ENCODE peak calls at places on chromosomes 1 and 21, in five cellular contexts. U is lung microvascular endothelial cell; S is activated CD4-positive, alpha-beta T cell treated with anti-CD3 and anti-CD28 coated beads for 48 hours; T is fibroblast of mammary gland; D is NCI-H1417. I is an unnamed sample.

GRCh38 chr21:44054710-44055109 is 42.6 kb downstream of the TRAPPC10 start:
- DNase-seq in U (no peak), S (no peak), T (peak; percentile 62), D (no peak), I (no peak)

GRCh38 chr1:200206340-200206739 is 178.8 kb downstream of the NR5A2 start:
- DNase-seq in U (no peak), S (no peak), T (peak; percentile 81), D (no peak), I (no peak)

GRCh38 chr1:198031086-198031485 is 113.9 kb downstream of the LHX9 start:
- DNase-seq in U (no peak), S (no peak), T (no peak), D (no peak), I (no peak)

GRCh38 chr1:67664048-67664447 is 21.0 kb upstream of the GADD45A start:
- DNase-seq in U (peak; percentile 46), S (no peak), T (no peak), D (peak; percentile 32), I (no peak)

GRCh38 chr1:1440941-1441888 is 5.7 kb downstream of the VWA1 start:
- DNase-seq in U (peak; percentile 65), S (peak; percentile 76), T (peak; percentile 19), D (no peak), I (peak; percentile 45)

GRCh38 chr21:39082656-39083376 is 100.4 kb downstream of the PSMG1 start:
- DNase-seq in U (no peak), S (no peak), T (no peak), D (peak; percentile 73), I (peak; percentile 48)

GRCh38 chr1:162605225-162605927 is 26.9 kb upstream of the DDR2 start:
- DNase-seq in U (peak; percentile 89), S (no peak), T (peak; percentile 98), D (no peak), I (no peak)

GRCh38 chr1:100626397-100626796 is 88.5 kb downstream of the GPR88 start:
- DNase-seq in U (no peak), S (no peak), T (peak; percentile 47), D (no peak), I (no peak)

GRCh38 chr1:235090406-235091069 is 38.1 kb downstream of the TOMM20 start:
- DNase-seq in U (no peak), S (no peak), T (no peak), D (no peak), I (no peak)

GRCh38 chr1:39720094-39720999 is 18.3 kb upstream of the PPIE start:
- DNase-seq in U (peak; percentile 77), S (no peak), T (peak; percentile 71), D (peak; percentile 87), I (peak; percentile 80)

GRCh38 chr1:201538618-201539551 is at the start of gene NAV1:
- DNase-seq in U (peak; percentile 62), S (peak; percentile 13), T (peak; percentile 87), D (peak; percentile 76), I (no peak)

GRCh38 chr1:24417681-24418080 is 2.1 kb downstream of the NIPAL3 start:
- DNase-seq in U (no peak), S (no peak), T (no peak), D (no peak), I (no peak)

GRCh38 chr1:150804671-150805070 is 3.4 kb downstream of the CTSK start:
- DNase-seq in U (no peak), S (no peak), T (no peak), D (no peak), I (no peak)

GRCh38 chr1:230143534-230143933 is 76.5 kb downstream of the GALNT2 start:
- DNase-seq in U (no peak), S (no peak), T (no peak), D (peak; percentile 61), I (no peak)

GRCh38 chr1:58781541-58782307 is 2.1 kb downstream of the JUN start:
- DNase-seq in U (peak; percentile 78), S (peak; percentile 42), T (peak; percentile 67), D (peak; percentile 88), I (peak; percentile 68)

GRCh38 chr1:228341450-228341813 is 65.2 kb downstream of the TRIM11 start:
- DNase-seq in U (no peak), S (no peak), T (no peak), D (no peak), I (no peak)

GRCh38 chr1:183723571-183723970 is 70.5 kb upstream of the APOBEC4 start:
- DNase-seq in U (no peak), S (no peak), T (no peak), D (no peak), I (no peak)

GRCh38 chr21:44051462-44051941 is 39.4 kb downstream of the TRAPPC10 start:
- DNase-seq in U (no peak), S (no peak), T (peak; percentile 47), D (no peak), I (no peak)

GRCh38 chr1:164559342-164560070 is 522 bp downstream of the PBX1 start:
- DNase-seq in U (peak; percentile 2), S (no peak), T (no peak), D (peak; percentile 77), I (peak; percentile 30)